ENCODE peak calls at places on chromosomes 13 and 19, in four cellular contexts. V is mammary epithelial cell, Y is colonic mucosa, H is IMR-90. U is an unnamed sample.

GRCh38 chr19:16384688-16385087 is 60.1 kb downstream of the KLF2 start:
- DNase-seq in H (no peak), V (no peak), Y (no peak), U (no peak)

GRCh38 chr13:43009506-43009905 is 13.9 kb upstream of the DNAJC15 start:
- DNase-seq in V (no peak), Y (no peak), H (peak; percentile 60), U (peak; percentile 71)

GRCh38 chr19:33406521-33407139 is 33.1 kb downstream of the CEBPG start:
- DNase-seq in Y (peak; percentile 85), V (peak; percentile 28), H (peak; percentile 39), U (peak; percentile 74)

GRCh38 chr13:42996584-42996983 is 4.5 kb upstream of the EPSTI1 start:
- DNase-seq in H (peak; percentile 98), V (peak; percentile 94), Y (no peak), U (peak; percentile 86)

GRCh38 chr13:78147905-78148304 is 229.3 kb upstream of the EDNRB start:
- DNase-seq in H (peak; percentile 84), V (peak; percentile 29), Y (no peak), U (peak; percentile 26)

GRCh38 chr13:66661336-66661735 is 568.8 kb downstream of the PCDH9 start:
- DNase-seq in Y (no peak), H (no peak), V (no peak), U (no peak)

GRCh38 chr19:30254789-30255188 is 117.4 kb upstream of the ZNF536 start:
- DNase-seq in V (no peak), H (no peak), Y (no peak), U (no peak)

GRCh38 chr19:9407827-9408226 is 27.5 kb downstream of the ZNF266 start:
- DNase-seq in V (no peak), Y (no peak), H (no peak), U (no peak)

GRCh38 chr13:98549006-98549727 is 27.7 kb downstream of the STK24 start:
- DNase-seq in Y (no peak), V (peak; percentile 83), H (peak; percentile 98), U (peak; percentile 75)

GRCh38 chr19:23526302-23526701 is 131.0 kb upstream of the ZNF91 start:
- DNase-seq in V (peak; percentile 88), Y (no peak), H (no peak), U (no peak)

DNA sequence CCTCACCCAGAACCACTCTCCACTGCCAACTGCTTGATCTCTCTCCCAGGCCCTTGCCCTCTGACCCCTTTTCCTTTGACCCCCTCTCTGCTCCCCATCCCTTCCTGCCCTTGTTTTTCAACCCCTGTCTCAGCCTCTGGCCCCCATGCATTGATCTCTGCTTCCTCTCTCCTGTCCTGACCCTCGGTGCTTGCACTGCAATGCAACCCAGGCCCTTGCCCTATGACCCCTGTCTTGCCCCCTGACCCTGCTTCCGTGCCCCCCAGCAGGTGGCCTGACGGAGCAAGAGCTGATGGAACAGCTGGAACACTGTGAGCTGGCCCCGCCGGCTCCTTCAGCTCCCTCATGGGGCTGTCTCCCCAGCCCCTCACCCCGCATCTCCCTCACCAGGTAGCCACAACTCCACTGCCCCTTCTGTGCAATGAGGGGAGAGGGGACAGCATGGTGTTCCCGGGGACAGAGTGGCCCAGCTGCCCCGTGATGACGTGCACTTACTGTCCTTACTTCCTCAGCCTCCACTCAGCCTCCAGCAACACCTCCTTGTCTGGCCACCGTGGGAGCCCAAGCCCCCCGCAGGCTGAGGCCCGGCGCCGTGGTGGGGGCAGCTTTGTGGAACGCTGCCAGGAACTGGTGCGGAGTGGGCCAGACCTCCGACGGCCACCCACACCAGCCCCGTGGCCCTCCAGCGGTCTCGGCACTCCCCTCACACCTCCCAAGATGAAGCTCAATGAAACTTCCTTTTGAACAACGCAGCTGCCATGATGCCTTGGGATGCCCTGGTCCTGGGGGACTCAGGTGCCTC is 10.5 kb upstream of the LTBP4 start:
- DNase-seq in V (no peak), Y (peak; percentile 11), H (no peak), U (no peak)
- H3K9ac ChIP-seq in V (no peak overlapping the region), Y (no peak overlapping the region), H (no peak overlapping the region), U (no peak overlapping the region)

DNA sequence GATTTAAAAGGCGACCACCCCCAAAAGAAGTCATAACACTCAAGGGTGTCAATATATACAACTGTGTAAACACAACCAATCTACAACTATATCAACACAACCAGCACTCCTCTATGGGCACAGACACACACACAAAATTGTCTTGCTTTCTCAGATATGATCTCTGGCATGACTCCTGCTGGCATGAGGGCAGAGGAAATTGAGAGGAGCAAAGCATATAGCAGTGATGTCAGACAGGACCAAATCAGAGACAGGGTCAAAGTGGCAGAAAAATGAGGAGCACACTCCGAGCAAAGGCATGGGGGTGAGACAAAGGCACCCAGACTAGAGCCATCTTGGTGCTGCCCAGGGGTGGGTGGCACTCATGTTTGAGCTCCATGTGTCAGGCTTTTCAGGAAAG is 9.6 kb downstream of the IRGQ start:
- DNase-seq in Y (no peak), V (no peak), H (no peak), U (no peak)
- H3K4me1 ChIP-seq in Y (no peaks in the 10 kb centered on the region), V (no peaks in the 10 kb centered on the region), H (no peaks in the 10 kb centered on the region), U (peaks cover 14% of the 10 kb centered on the region)

DNA sequence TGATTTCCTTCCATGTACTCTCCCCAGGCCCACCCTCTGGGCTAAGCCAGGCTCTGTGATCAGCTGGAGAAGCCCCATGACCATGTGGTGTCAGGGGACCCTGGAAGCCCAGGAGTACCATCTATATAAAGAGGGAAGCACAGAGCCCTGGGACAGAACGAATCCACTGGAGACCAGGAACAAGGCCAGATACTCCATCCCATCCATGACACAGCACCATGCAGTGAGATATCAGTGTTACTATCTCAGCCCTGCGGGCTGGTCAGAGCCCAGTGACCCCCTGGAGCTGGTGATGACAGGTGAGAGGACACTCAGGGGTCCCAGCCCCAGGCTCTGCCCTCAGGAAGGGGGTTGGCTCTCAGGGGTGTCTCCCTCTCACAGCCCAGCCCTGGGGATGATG is 27.5 kb upstream of the KIR3DL3 start:
- DNase-seq in V (no peak), H (no peak), Y (no peak), U (no peak)
- H3K9ac ChIP-seq in V (no peak overlapping the region), H (no peak overlapping the region), Y (no peak overlapping the region), U (no peak overlapping the region)

GRCh38 chr19:15265849-15266248 is 33.6 kb upstream of the EPHX3 start:
- DNase-seq in H (peak; percentile 98), V (peak; percentile 48), Y (peak; percentile 66), U (peak; percentile 94)

GRCh38 chr19:15268928-15269253 is 36.6 kb upstream of the EPHX3 start:
- DNase-seq in V (no peak), Y (no peak), H (no peak), U (no peak)

GRCh38 chr19:15269806-15270205 is 37.6 kb upstream of the EPHX3 start:
- DNase-seq in H (no peak), Y (no peak), V (no peak), U (no peak)

GRCh38 chr19:15266683-15267082 is 34.4 kb upstream of the EPHX3 start:
- DNase-seq in V (no peak), Y (no peak), H (no peak), U (no peak)

GRCh38 chr19:15268192-15268927 is 36.1 kb upstream of the EPHX3 start:
- DNase-seq in V (no peak), Y (no peak), H (no peak), U (no peak)
- H3K4me1 ChIP-seq in V (peaks cover 7% of the 10 kb centered on the region), Y (peaks cover 2% of the 10 kb centered on the region), H (peaks cover 31% of the 10 kb centered on the region), U (peaks cover 28% of the 10 kb centered on the region)

GRCh38 chr19:11018743-11019142 is 57.9 kb downstream of the SMARCA4 start:
- DNase-seq in V (no peak), Y (peak; percentile 27), H (no peak), U (no peak)

GRCh38 chr19:11019262-11019661 is 58.4 kb downstream of the SMARCA4 start:
- DNase-seq in V (no peak), H (no peak), Y (no peak), U (no peak)

GRCh38 chr19:11018179-11018578 is 57.3 kb downstream of the SMARCA4 start:
- DNase-seq in V (peak; percentile 53), H (no peak), Y (peak; percentile 75), U (no peak)

GRCh38 chr19:11016591-11016990 is 55.8 kb downstream of the SMARCA4 start:
- DNase-seq in V (no peak), Y (no peak), H (no peak), U (no peak)

GRCh38 chr19:11017275-11018035 is 56.6 kb downstream of the SMARCA4 start:
- DNase-seq in V (no peak), Y (no peak), H (no peak), U (no peak)
- H3K9ac ChIP-seq in V (no peak overlapping the region), Y (no peak overlapping the region), H (no peak overlapping the region), U (no peak overlapping the region)

DNA sequence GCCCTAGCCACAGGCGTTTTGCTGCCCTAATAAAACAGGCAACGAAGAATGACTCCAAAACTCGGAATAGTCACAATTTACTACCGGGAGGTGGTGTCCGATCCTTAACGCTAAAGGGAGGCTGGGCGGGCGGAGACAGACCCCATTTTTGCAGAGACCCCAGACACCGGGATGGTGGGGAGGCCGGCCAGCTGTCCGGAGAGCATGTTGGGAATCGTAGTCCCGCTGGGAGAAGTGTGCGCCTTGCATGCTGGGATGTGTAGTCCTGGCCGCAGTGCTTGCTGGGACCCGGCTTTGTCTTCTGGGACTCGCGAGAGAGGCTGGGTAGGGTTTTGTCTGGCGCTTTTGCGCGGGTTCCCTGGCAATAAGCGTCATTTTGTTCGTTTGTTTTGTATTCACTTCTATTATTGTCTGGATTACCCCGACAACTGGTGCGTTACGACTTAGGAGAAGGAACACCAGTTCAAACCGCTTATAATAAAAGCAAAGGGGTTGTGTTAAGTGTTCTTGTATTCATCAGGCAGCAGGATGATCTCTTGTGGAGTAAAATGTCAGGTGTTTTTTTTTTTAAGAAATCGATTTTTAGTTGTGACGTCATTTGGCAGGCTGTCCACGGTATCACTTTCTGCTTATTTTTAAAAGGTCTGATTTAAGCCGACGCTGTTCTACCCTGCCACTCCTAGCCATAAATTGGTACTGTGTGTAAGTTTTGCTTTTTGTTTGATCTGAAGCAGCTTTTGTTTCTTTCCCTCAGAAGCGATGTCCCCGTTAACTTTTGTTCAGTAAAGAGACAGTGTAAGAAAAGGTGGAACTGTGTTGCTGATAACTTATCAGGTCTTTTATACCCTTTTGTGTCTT is 676 bp upstream of the HSPH1 start:
- DNase-seq in V (peak; percentile 97), H (peak; percentile 99), Y (peak; percentile 98), U (peak; percentile 99)
- H3K4me1 ChIP-seq in V (peaks cover 7% of the 10 kb centered on the region), H (no peaks in the 10 kb centered on the region), Y (no peaks in the 10 kb centered on the region), U (peaks cover 24% of the 10 kb centered on the region)

DNA sequence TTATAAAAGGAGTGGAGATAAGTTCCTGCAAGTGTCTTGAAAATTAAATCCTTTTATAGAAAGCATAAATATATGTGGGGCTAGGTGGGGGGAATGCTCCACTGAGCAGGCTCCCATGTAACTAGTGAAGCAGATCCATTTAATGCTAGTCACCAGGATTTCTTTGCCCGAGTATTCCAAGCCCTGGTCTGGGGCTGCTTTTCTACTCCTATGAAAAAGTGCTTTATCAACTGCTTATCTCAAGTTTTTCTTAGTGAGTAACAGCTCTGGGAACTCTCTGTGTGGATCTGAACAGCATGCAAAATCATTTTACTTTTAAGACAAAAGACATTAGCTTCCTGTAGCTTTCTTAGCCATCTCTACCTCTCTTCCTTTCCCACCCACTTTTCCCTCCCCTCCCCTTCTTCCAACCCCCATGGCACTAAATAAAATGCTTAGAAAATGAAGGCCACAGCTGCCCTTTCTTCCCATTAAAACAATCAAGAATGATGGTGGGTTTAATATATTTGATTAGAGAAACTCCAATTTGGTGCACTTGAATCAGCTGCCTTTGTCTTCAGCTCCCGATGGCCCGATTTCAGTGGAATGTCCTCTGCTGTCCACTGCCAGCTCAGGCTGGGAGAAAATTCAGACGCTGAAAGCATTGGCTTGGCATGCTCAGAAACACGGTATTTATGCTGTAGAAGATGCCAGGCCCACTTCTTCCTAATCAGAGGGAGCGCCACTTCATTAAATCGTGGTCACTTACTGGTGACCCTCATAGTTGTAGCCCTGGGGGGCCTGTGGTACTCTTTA is 475.1 kb downstream of the FOXO1 start:
- DNase-seq in V (no peak), H (no peak), Y (no peak), U (no peak)
- H3K9ac ChIP-seq in V (no peak overlapping the region), H (no peak overlapping the region), Y (no peak overlapping the region), U (peak overlapping the region; percentile 82)

U was measured in adipocyte.